ENCODE peak calls at places on chromosomes 3 and 15, in seven cellular contexts. N is thyroid gland, D is adrenal gland, B is gastrocnemius medialis, Z is K562, W is uterus, L is breast epithelium. I is an unnamed sample.
A peak's percentile ranks its signal among the peaks of the same experiment; 100 is the strongest.

GRCh38 chr3:122993573-122993972 is 34.0 kb downstream of the SEMA5B start:
- DNase-seq in N (no peak), D (no peak), B (no peak), Z (no peak), W (no peak), L (no peak), I (no peak)

GRCh38 chr3:124951511-124952390 is 17.2 kb upstream of the MUC13 start:
- DNase-seq in N (no peak), D (peak; percentile 82), B (no peak), Z (no peak), W (no peak), L (no peak), I (no peak)

GRCh38 chr15:44727462-44728231 is 8.7 kb upstream of the TRIM69 start:
- DNase-seq in N (no peak), D (no peak), B (no peak), Z (no peak), W (no peak), L (no peak), I (no peak)

GRCh38 chr3:111621535-111621934 is 26.4 kb upstream of the ZBED2 start:
- DNase-seq in N (peak; percentile 6), D (no peak), B (no peak), Z (peak; percentile 44), W (no peak), L (no peak), I (no peak)

GRCh38 chr3:134854285-134854684 is 59.2 kb downstream of the EPHB1 start:
- DNase-seq in N (peak; percentile 18), D (no peak), B (peak; percentile 39), Z (no peak), W (no peak), L (no peak), I (no peak)

GRCh38 chr3:152299243-152299976 is 30.7 kb downstream of the MBNL1 start:
- DNase-seq in N (peak; percentile 46), D (peak; percentile 37), B (peak; percentile 50), Z (no peak), W (no peak), L (no peak), I (no peak)

GRCh38 chr3:53056442-53056841 is 10.6 kb upstream of the SFMBT1 start:
- DNase-seq in N (no peak), D (no peak), B (no peak), Z (peak; percentile 32), W (no peak), L (no peak), I (no peak)

GRCh38 chr3:87969620-87970019 is 89.2 kb downstream of the CGGBP1 start:
- DNase-seq in N (no peak), D (no peak), B (no peak), Z (no peak), W (no peak), L (no peak), I (no peak)

GRCh38 chr3:100106094-100106493 is 8.2 kb downstream of the FILIP1L start:
- DNase-seq in N (no peak), D (no peak), B (no peak), Z (no peak), W (no peak), L (no peak), I (no peak)

GRCh38 chr15:79593119-79593869 is 161.2 kb downstream of the MINAR1 start:
- DNase-seq in N (peak; percentile 4), D (no peak), B (no peak), Z (peak; percentile 6), W (no peak), L (no peak), I (no peak)

GRCh38 chr3:5187152-5187919 is at the start of gene EDEM1:
- DNase-seq in N (peak; percentile 94), D (peak; percentile 95), B (peak; percentile 93), Z (peak; percentile 96), W (peak; percentile 91), L (peak; percentile 95), I (peak; percentile 100)

GRCh38 chr15:65583701-65584100 is 27.2 kb downstream of the INTS14 start:
- DNase-seq in N (no peak), D (no peak), B (no peak), Z (no peak), W (no peak), L (no peak), I (no peak)

GRCh38 chr15:38252481-38253311 is at the start of gene SPRED1:
- DNase-seq in N (peak; percentile 71), D (peak; percentile 69), B (peak; percentile 45), Z (peak; percentile 57), W (peak; percentile 69), L (peak; percentile 72), I (peak; percentile 90)

GRCh38 chr3:85864896-85865295 is 906.1 kb downstream of the CADM2 start:
- DNase-seq in N (peak; percentile 50), D (no peak), B (no peak), Z (no peak), W (no peak), L (no peak), I (no peak)

GRCh38 chr3:46299608-46300460 is 54.1 kb upstream of the CCR2 start:
- DNase-seq in N (no peak), D (no peak), B (no peak), Z (no peak), W (no peak), L (no peak), I (no peak)

GRCh38 chr15:52689562-52689961 is 10.4 kb upstream of the ATOSA start:
- DNase-seq in N (no peak), D (no peak), B (no peak), Z (no peak), W (no peak), L (no peak), I (no peak)

GRCh38 chr3:11850003-11850402 is 3.3 kb upstream of the TAMM41 start:
- DNase-seq in N (no peak), D (no peak), B (no peak), Z (peak; percentile 24), W (no peak), L (no peak), I (no peak)

GRCh38 chr3:183911087-183911486 is 26.4 kb upstream of the PARL start:
- DNase-seq in N (no peak), D (no peak), B (no peak), Z (no peak), W (no peak), L (no peak), I (no peak)

DNA sequence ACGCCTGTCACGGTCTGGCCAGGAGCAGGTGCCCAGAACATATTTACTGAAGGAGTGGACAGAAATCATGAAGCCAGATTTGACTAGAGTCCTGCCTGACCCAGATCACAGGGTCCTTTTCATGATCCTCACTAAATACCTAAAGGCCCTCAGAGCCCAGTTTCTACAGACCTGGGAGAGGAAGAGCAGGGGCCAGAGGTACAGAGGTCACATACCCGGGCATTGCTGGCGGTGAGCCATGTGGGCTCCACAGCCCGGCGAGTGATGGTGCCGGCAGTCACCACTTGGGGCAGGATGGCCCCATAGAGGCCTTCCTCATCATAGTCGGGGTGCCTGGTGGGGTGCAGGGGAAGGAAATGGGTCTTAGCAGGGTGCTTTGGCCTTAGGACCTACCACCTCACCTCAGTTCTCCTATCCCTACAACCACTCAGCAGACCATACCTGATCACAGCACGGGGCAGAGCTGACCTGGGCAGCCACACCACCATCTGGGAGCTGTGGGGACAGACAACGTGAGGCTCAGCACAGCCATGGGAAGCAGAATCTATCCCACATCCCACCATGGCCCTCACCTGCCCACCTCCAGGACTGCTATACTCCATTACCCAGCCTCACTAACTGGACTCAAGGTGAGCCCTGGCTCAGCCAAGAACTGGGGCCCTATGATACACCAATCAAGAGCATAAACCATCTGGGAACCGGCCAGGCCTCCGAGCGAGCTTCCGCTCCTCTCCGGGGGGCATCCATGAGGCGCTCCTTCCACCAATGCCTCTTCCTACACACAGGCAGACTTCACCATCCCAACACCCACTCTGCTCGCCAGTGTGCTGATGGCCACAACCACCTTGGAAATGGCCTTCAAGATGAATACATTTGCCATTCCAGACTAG is 12.9 kb downstream of the POLG start:
- DNase-seq in N (no peak), D (no peak), B (no peak), Z (no peak), W (no peak), L (no peak), I (no peak)
- TF ChIP-seq POLR2A in N (no peak), D (no peak), B (no peak), Z (peak; percentile 12), W (no peak), L (no peak), I (no peak)

DNA sequence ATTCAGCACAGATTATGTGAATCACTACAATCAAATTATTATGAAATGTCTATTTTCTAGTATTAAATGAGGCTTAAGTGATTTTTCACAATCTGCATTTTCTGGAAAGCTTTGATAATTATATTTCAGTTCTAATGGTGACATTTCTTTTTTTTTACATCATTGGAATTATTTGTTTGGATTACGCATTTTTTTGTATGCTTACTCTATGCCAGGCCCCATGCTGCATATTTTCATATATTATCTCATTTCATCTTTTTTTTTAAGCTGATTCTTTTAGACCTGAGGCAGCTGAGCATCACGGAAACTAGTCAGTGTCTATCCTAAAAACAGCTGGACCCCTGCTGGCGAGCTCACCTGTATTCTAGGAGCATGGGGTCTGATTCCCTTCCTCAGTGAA is 31.1 kb downstream of the SLCO3A1 start:
- DNase-seq in N (no peak), D (no peak), B (no peak), Z (no peak), W (no peak), L (no peak), I (no peak)
- H3K4me1 ChIP-seq in N (peaks cover 11% of the 10 kb centered on the region), D (peaks cover 4% of the 10 kb centered on the region), B (peaks cover 14% of the 10 kb centered on the region), Z (no peaks in the 10 kb centered on the region), W (no peaks in the 10 kb centered on the region), L (peaks cover 6% of the 10 kb centered on the region), I (peaks cover 22% of the 10 kb centered on the region)

GRCh38 chr3:51392301-51393095 is 1.4 kb downstream of the RBM15B start:
- DNase-seq in N (no peak), D (no peak), B (no peak), Z (no peak), W (no peak), L (no peak), I (peak; percentile 83)

GRCh38 chr3:51391566-51392300 is 648 bp downstream of the RBM15B start:
- DNase-seq in N (peak; percentile 27), D (no peak), B (no peak), Z (no peak), W (no peak), L (no peak), I (peak; percentile 92)

GRCh38 chr3:51394541-51394940 is 3.5 kb downstream of the RBM15B start:
- DNase-seq in N (no peak), D (no peak), B (no peak), Z (no peak), W (no peak), L (no peak), I (no peak)

GRCh38 chr3:51393096-51393495 is 2.0 kb downstream of the RBM15B start:
- DNase-seq in N (no peak), D (no peak), B (no peak), Z (no peak), W (no peak), L (no peak), I (no peak)

DNA sequence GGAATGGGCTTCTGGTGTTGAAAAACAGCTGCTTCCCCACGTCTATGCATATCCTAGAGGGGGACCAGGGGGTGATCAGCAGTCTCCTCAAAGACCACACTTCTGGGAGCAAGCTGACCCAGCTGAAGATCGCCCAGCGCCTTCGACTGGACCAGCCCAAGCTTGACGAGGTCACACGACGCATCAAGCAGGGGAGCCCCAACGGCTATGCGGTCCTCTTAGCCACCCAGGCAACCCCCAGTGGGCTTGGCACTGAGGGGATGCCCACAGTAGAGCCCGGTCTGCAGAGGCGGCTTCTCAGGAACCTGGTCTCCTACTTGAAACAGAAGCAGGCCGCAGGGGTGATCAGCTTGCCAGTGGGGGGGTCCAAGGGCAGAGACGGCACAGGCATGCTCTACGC is 2.5 kb downstream of the RBM15B start:
- DNase-seq in N (no peak), D (no peak), B (no peak), Z (no peak), W (no peak), L (no peak), I (no peak)
- H3K4me3 ChIP-seq in N (no peak overlapping the region), D (no peak overlapping the region), B (no peak overlapping the region), Z (no peak overlapping the region), W (no peak overlapping the region), L (peak overlapping the region; percentile 9), I (no peak overlapping the region)

GRCh38 chr3:14949126-14949525 is 1.7 kb downstream of the NR2C2 start:
- DNase-seq in N (no peak), D (no peak), B (no peak), Z (peak; percentile 23), W (no peak), L (no peak), I (no peak)
- TF ChIP-seq POLR2A in N (no peak), D (no peak), B (no peak), Z (no peak), W (no peak), L (no peak), I (no peak)

I was measured in spleen.